ENCODE peak calls at places on chromosomes 16 and 17, in ten cellular contexts. G is heart right ventricle, F is stomach, S is GM23338, X is heart left ventricle, U is mucosa of descending colon, L is lung, I is bronchial epithelial cell, J is tibial nerve, E is upper lobe of left lung. Q is an unnamed sample.

GRCh38 chr16:55033225-55034156 is 102.8 kb downstream of the IRX5 start:
- DNase-seq in S (no peak), G (no peak), J (no peak), E (peak; percentile 35), I (no peak), X (no peak), F (no peak), U (no peak), L (no peak), Q (no peak)

GRCh38 chr17:296906-297690 is 55.5 kb downstream of the RPH3AL start:
- DNase-seq in U (no peak), L (no peak), X (peak; percentile 13), F (no peak), E (no peak), I (no peak), S (no peak), J (no peak), G (no peak), Q (peak; percentile 65)

GRCh38 chr16:1745900-1746692 is 25.2 kb downstream of the NME3 start:
- DNase-seq in E (peak; percentile 69), X (no peak), S (peak; percentile 31), I (no peak), F (no peak), G (no peak), J (no peak), U (no peak), L (no peak), Q (no peak)

GRCh38 chr17:1713878-1714487 is 3.8 kb upstream of the TLCD2 start:
- DNase-seq in G (no peak), F (peak; percentile 54), I (peak; percentile 41), S (peak; percentile 92), J (no peak), U (peak; percentile 65), E (peak; percentile 56), L (no peak), X (no peak), Q (no peak)

GRCh38 chr16:14510939-14511797 is 118.9 kb downstream of the PARN start:
- DNase-seq in X (no peak), L (no peak), J (no peak), U (no peak), S (no peak), I (peak; percentile 96), E (no peak), G (no peak), F (no peak), Q (no peak)

GRCh38 chr16:13873835-13874438 is 46.0 kb upstream of the ERCC4 start:
- DNase-seq in G (no peak), U (no peak), X (no peak), I (peak; percentile 25), S (peak; percentile 80), L (no peak), F (no peak), E (no peak), J (no peak), Q (no peak)

GRCh38 chr16:75476817-75477216 is 12.3 kb upstream of the TMEM170A start:
- DNase-seq in G (no peak), I (peak; percentile 21), L (no peak), J (no peak), X (no peak), F (no peak), U (no peak), S (no peak), E (no peak), Q (peak; percentile 72)

GRCh38 chr17:44910231-44911106 is 4.8 kb downstream of the GFAP start:
- DNase-seq in X (no peak), J (no peak), L (no peak), S (no peak), U (no peak), G (no peak), E (no peak), I (no peak), F (no peak), Q (no peak)

GRCh38 chr17:5826384-5826783 is 242.1 kb upstream of the NLRP1 start:
- DNase-seq in E (no peak), X (no peak), U (no peak), I (peak; percentile 92), L (no peak), J (no peak), S (no peak), G (no peak), F (no peak), Q (no peak)

GRCh38 chr17:44221072-44221861 is 1.8 kb upstream of the UBTF start:
- DNase-seq in L (peak; percentile 68), G (peak; percentile 84), E (peak; percentile 91), F (peak; percentile 82), J (peak; percentile 55), X (peak; percentile 85), S (peak; percentile 90), U (peak; percentile 81), I (peak; percentile 62), Q (peak; percentile 93)

GRCh38 chr16:79331064-79331463 is 269.5 kb downstream of the MAF start:
- DNase-seq in X (no peak), L (no peak), E (no peak), U (peak; percentile 13), S (no peak), J (no peak), F (no peak), I (no peak), G (no peak), Q (no peak)
- TF ChIP-seq CTCF in X (no peak), L (no peak), E (no peak), U (no peak), S (no peak), J (no peak), F (no peak), I (no peak), G (no peak), Q (no peak)

GRCh38 chr16:66934138-66934838 is at the start of gene CIAO2B:
- DNase-seq in X (peak; percentile 93), J (peak; percentile 80), L (peak; percentile 90), I (peak; percentile 56), U (peak; percentile 92), G (peak; percentile 92), S (peak; percentile 85), E (peak; percentile 98), F (peak; percentile 92), Q (peak; percentile 96)

GRCh38 chr16:66935319-66936011 is at the start of gene CES2:
- DNase-seq in G (peak; percentile 58), U (peak; percentile 91), I (peak; percentile 80), E (peak; percentile 85), X (peak; percentile 53), J (no peak), S (peak; percentile 21), F (peak; percentile 86), L (no peak), Q (peak; percentile 91)

GRCh38 chr16:66936889-66937554 is 1.7 kb downstream of the CES2 start:
- DNase-seq in L (no peak), F (no peak), U (no peak), I (no peak), S (no peak), J (no peak), E (no peak), G (peak; percentile 1), X (no peak), Q (peak; percentile 5)

GRCh38 chr16:66937725-66938337 is 2.5 kb downstream of the CES2 start:
- DNase-seq in E (no peak), U (no peak), X (no peak), F (no peak), I (no peak), S (no peak), J (no peak), G (no peak), L (no peak), Q (peak; percentile 68)

DNA sequence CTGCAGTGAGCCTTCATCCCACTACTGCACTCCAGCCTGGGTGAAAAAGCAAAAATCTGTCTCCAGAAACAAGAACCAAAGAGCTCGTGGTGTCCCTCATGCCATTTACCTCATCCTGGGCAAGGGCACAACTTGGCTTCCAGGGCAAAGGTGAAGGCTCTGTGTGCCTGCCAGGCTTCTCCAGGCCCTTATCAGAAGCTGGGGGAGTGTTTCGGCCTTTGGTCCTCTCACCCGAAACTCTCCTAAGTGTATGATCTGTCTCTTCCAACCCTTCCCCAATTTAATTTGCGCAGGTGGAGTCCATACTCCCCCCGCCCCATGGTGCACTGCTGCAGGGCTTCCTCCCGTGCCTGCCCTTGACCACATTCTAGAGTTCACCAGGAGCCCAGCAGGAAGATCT is 1.1 kb downstream of the CES2 start:
- DNase-seq in I (no peak), E (no peak), X (no peak), S (no peak), J (no peak), L (no peak), U (peak; percentile 51), F (peak; percentile 37), G (no peak), Q (peak; percentile 37)
- H3K36me3 ChIP-seq in I (peaks cover 31% of the 10 kb centered on the region), E (peaks cover 28% of the 10 kb centered on the region), X (peaks cover 47% of the 10 kb centered on the region), S (no peaks in the 10 kb centered on the region), J (peaks cover 57% of the 10 kb centered on the region), L (peaks cover 22% of the 10 kb centered on the region), U (peaks cover 12% of the 10 kb centered on the region), F (peaks cover 20% of the 10 kb centered on the region), G (peaks cover 12% of the 10 kb centered on the region), Q (peaks cover 38% of the 10 kb centered on the region)

GRCh38 chr17:16463341-16464000 is 28.5 kb downstream of the LRRC75A start:
- DNase-seq in E (peak; percentile 45), L (no peak), S (peak; percentile 66), J (no peak), U (peak; percentile 96), G (peak; percentile 52), X (peak; percentile 60), I (peak; percentile 46), F (peak; percentile 75), Q (no peak)
- TF ChIP-seq CTCF in E (peak; percentile 34), L (no peak), S (peak; percentile 28), J (no peak), U (peak; percentile 38), G (peak; percentile 35), X (peak; percentile 17), I (peak; percentile 46), F (no peak), Q (no peak)

GRCh38 chr17:52207786-52208185 is 49.3 kb upstream of the CA10 start:
- DNase-seq in X (no peak), G (no peak), L (no peak), F (no peak), J (no peak), E (no peak), I (no peak), S (no peak), U (no peak), Q (no peak)

GRCh38 chr17:52202572-52202876 is 44.0 kb upstream of the CA10 start:
- DNase-seq in L (no peak), G (no peak), E (no peak), I (no peak), S (no peak), J (no peak), X (no peak), U (no peak), F (no peak), Q (no peak)

GRCh38 chr17:52201764-52202571 is 43.5 kb upstream of the CA10 start:
- DNase-seq in F (no peak), G (no peak), X (no peak), J (no peak), S (no peak), E (no peak), L (no peak), I (no peak), U (no peak), Q (no peak)
- H3K36me3 ChIP-seq in F (no peaks in the 10 kb centered on the region), G (no peaks in the 10 kb centered on the region), X (no peaks in the 10 kb centered on the region), J (no peaks in the 10 kb centered on the region), S (no peaks in the 10 kb centered on the region), E (no peaks in the 10 kb centered on the region), L (no peaks in the 10 kb centered on the region), I (no peaks in the 10 kb centered on the region), U (no peaks in the 10 kb centered on the region), Q (no peaks in the 10 kb centered on the region)

GRCh38 chr17:79116575-79117368 is 42.1 kb downstream of the ENGASE start:
- DNase-seq in X (no peak), L (no peak), F (no peak), I (no peak), U (no peak), J (no peak), S (no peak), G (no peak), E (peak; percentile 39), Q (no peak)
- TF ChIP-seq CTCF in X (no peak), L (no peak), F (no peak), I (no peak), U (no peak), J (no peak), S (no peak), G (no peak), E (no peak), Q (no peak)